ENCODE peak calls at places on chromosomes 1 and 21, in six cellular contexts. T is brain microvascular endothelial cell, R is esophagus squamous epithelium, W is endodermal cell, B is psoas muscle, I is fibroblast of lung. X is an unnamed sample. For H3K27me3, the result is how much of the 10 kb centered on the place peaks cover.

GRCh38 chr1:41657101-41657500 is 172.6 kb upstream of the EDN2 start:
- DNase-seq in T (no peak), R (no peak), W (peak), B (no peak), I (no peak), X (no peak)

GRCh38 chr1:90384152-90384650 is 332.9 kb downstream of the BARHL2 start:
- DNase-seq in T (no peak), R (no peak), W (peak), B (no peak), I (no peak), X (no peak)

GRCh38 chr1:227793079-227793947 is 22.2 kb upstream of the PRSS38 start:
- DNase-seq in T (no peak), R (no peak), W (no peak), B (no peak), I (no peak), X (no peak)

GRCh38 chr1:220462756-220463155 is 65.2 kb upstream of the MARK1 start:
- DNase-seq in T (no peak), R (no peak), W (peak), B (no peak), I (no peak), X (no peak)

GRCh38 chr21:45210461-45210983 is 77.2 kb downstream of the POFUT2 start:
- DNase-seq in T (no peak), R (no peak), W (no peak), B (no peak), I (no peak), X (no peak)

GRCh38 chr1:219666242-219666641 is 53.3 kb upstream of the ZC3H11B start:
- DNase-seq in T (peak), R (no peak), W (no peak), B (no peak), I (peak), X (no peak)

GRCh38 chr1:196464545-196464944 is 143.7 kb downstream of the KCNT2 start:
- DNase-seq in T (peak), R (no peak), W (no peak), B (no peak), I (peak), X (no peak)

GRCh38 chr1:11790880-11791715 is 14.7 kb downstream of the MTHFR start:
- DNase-seq in T (peak), R (peak), W (no peak), B (peak), I (peak), X (no peak)

GRCh38 chr21:30164796-30165195 is 1.8 kb downstream of the CLDN17 start:
- DNase-seq in T (no peak), R (no peak), W (no peak), B (no peak), I (no peak), X (no peak)

GRCh38 chr1:42319128-42319851 is 15.7 kb downstream of the FOXJ3 start:
- DNase-seq in T (peak), R (no peak), W (no peak), B (no peak), I (peak), X (no peak)

GRCh38 chr1:20428841-20429240 is 57.2 kb downstream of the CAMK2N1 start:
- DNase-seq in T (no peak), R (no peak), W (peak), B (no peak), I (no peak), X (no peak)

GRCh38 chr1:205578780-205579571 is 52.8 kb downstream of the ELK4 start:
- DNase-seq in T (no peak), R (no peak), W (peak), B (no peak), I (no peak), X (no peak)

GRCh38 chr1:180800945-180801344 is 111.8 kb upstream of the KIAA1614 start:
- DNase-seq in T (no peak), R (no peak), W (no peak), B (no peak), I (no peak), X (no peak)

GRCh38 chr1:171784779-171785178 is 3.3 kb downstream of the METTL13 start:
- DNase-seq in T (no peak), R (no peak), W (no peak), B (no peak), I (no peak), X (no peak)

GRCh38 chr1:21322681-21323016 is 32.4 kb upstream of the ECE1 start:
- DNase-seq in T (no peak), R (no peak), W (peak), B (no peak), I (peak), X (no peak)

GRCh38 chr1:26161408-26162219 is 2.7 kb downstream of the FAM110D start:
- DNase-seq in T (no peak), R (no peak), W (peak), B (peak), I (peak), X (no peak)

GRCh38 chr1:67446893-67447292 is 16.7 kb upstream of the SERBP1 start:
- DNase-seq in T (no peak), R (no peak), W (no peak), B (no peak), I (no peak), X (no peak)

GRCh38 chr1:217432339-217432738 is 198.6 kb downstream of the GPATCH2 start:
- DNase-seq in T (no peak), R (no peak), W (no peak), B (no peak), I (no peak), X (no peak)

GRCh38 chr1:199786695-199787094 is 240.8 kb upstream of the NR5A2 start:
- DNase-seq in T (no peak), R (no peak), W (no peak), B (no peak), I (no peak), X (no peak)

GRCh38 chr1:171645553-171646336 is 6.7 kb downstream of the MYOC start:
- DNase-seq in T (no peak), R (no peak), W (no peak), B (peak), I (peak), X (no peak)

GRCh38 chr1:42777860-42778259 is 6.9 kb upstream of the TMEM269 start:
- DNase-seq in T (peak), R (no peak), W (peak), B (no peak), I (no peak), X (no peak)

GRCh38 chr1:179770887-179771502 is 27.9 kb downstream of the FAM163A start:
- DNase-seq in T (peak), R (no peak), W (no peak), B (no peak), I (no peak), X (no peak)

GRCh38 chr1:245802941-245803665 is 648.3 kb downstream of the KIF26B start:
- DNase-seq in T (no peak), R (no peak), W (no peak), B (no peak), I (peak), X (no peak)

GRCh38 chr1:91684599-91685196 is 184.0 kb downstream of the CDC7 start:
- DNase-seq in T (no peak), R (no peak), W (no peak), B (no peak), I (peak), X (no peak)

GRCh38 chr1:228268891-228269285 is 61.0 kb downstream of the OBSCN start:
- DNase-seq in T (no peak), R (no peak), W (no peak), B (no peak), I (no peak), X (no peak)

GRCh38 chr1:38559180-38559874 is 300.2 kb downstream of the RRAGC start:
- DNase-seq in T (no peak), R (peak), W (peak), B (no peak), I (no peak), X (peak)

GRCh38 chr1:115317101-115318012 is 20.7 kb downstream of the NGF start:
- DNase-seq in T (no peak), R (no peak), W (no peak), B (no peak), I (peak), X (no peak)

GRCh38 chr1:54681396-54681795 is 34.3 kb upstream of the TTC4 start:
- DNase-seq in T (peak), R (no peak), W (no peak), B (no peak), I (peak), X (no peak)

GRCh38 chr1:109667452-109668122 is at the start of gene GSTM2:
- DNase-seq in T (peak), R (peak), W (peak), B (peak), I (peak), X (peak)

GRCh38 chr1:234499119-234500039 is 20.4 kb upstream of the TARBP1 start:
- DNase-seq in T (peak), R (peak), W (peak), B (peak), I (peak), X (peak)

GRCh38 chr1:163561570-163562295 is 240.0 kb downstream of the NUF2 start:
- DNase-seq in T (no peak), R (no peak), W (peak), B (no peak), I (peak), X (no peak)

GRCh38 chr1:234969630-234970370 is 158.8 kb downstream of the TOMM20 start:
- DNase-seq in T (peak), R (no peak), W (peak), B (peak), I (peak), X (no peak)

GRCh38 chr1:18923721-18924610 is 21.6 kb upstream of the ALDH4A1 start:
- DNase-seq in T (no peak), R (no peak), W (no peak), B (no peak), I (no peak), X (no peak)

GRCh38 chr1:234875953-234876814 is 252.5 kb downstream of the TOMM20 start:
- DNase-seq in T (peak), R (no peak), W (no peak), B (no peak), I (peak), X (no peak)

GRCh38 chr21:38330671-38331070 is 73.9 kb downstream of the KCNJ15 start:
- DNase-seq in T (no peak), R (no peak), W (no peak), B (no peak), I (no peak), X (no peak)

GRCh38 chr1:32060914-32061313 is 11.8 kb upstream of the TMEM39B start:
- DNase-seq in T (no peak), R (no peak), W (peak), B (no peak), I (no peak), X (no peak)

GRCh38 chr21:38683222-38683621 is 122.5 kb upstream of the ETS2 start:
- DNase-seq in T (no peak), R (no peak), W (no peak), B (no peak), I (no peak), X (no peak)

DNA sequence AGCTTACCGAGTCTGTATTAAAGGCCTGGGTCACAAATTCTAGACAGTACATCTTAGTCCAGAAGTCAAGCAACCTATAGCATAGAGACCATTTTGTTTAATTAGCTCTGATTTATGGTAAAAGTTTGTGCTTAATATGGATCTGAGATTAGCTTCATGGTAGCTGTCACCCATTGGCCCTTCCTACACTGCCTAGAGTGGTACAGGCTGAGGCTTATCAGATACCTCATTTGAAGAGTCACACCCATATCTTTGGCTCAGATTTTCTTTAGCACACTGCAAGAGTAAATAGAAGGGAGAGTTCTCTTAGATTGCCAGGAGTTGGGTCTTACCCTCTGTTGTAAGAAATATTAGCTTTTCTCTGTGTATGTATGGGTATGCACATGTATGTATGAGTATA is 3.6 kb downstream of the AK4 start:
- DNase-seq in T (no peak), R (no peak), W (no peak), B (no peak), I (no peak), X (no peak)
- H3K4me3 ChIP-seq in T (no peak), R (no peak), W (peak), B (no peak), I (no peak), X (no peak)

GRCh38 chr1:201880928-201881571 is 7.6 kb upstream of the SHISA4 start:
- DNase-seq in T (no peak), R (no peak), W (no peak), B (no peak), I (no peak), X (no peak)

GRCh38 chr1:201883786-201884185 is 4.9 kb upstream of the SHISA4 start:
- DNase-seq in T (no peak), R (no peak), W (no peak), B (peak), I (peak), X (no peak)

GRCh38 chr1:201883266-201883665 is 5.4 kb upstream of the SHISA4 start:
- DNase-seq in T (no peak), R (no peak), W (no peak), B (no peak), I (no peak), X (no peak)

GRCh38 chr1:201881617-201882016 is 7.1 kb upstream of the SHISA4 start:
- DNase-seq in T (no peak), R (no peak), W (no peak), B (no peak), I (no peak), X (no peak)

DNA sequence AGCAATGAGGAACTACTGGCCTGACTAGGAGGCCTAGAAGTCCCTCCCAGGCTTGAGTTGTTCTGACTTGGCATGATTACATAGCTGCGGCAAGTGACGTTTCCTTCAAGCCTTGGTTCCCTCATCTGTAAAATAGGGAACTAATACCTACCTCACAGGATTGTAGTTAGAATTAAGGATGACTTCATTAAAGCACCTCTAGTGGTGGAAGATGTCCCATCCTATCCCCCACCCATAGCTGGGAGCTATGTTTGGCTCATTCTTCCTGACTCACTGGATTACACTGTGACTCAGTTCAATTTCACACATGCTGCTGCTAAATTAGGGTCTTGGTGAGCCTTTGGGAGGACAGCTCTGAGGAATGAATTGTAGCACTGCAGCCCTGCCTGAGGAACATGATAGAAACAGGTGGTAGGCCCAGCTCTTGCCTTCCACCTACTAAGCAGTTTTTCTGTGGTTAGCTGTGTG is 6.0 kb upstream of the SHISA4 start:
- DNase-seq in T (peak), R (no peak), W (no peak), B (peak), I (peak), X (peak)
- TF ChIP-seq CTCF in T (peak), R (no peak), W (peak), B (peak), I (no peak), X (no peak)

DNA sequence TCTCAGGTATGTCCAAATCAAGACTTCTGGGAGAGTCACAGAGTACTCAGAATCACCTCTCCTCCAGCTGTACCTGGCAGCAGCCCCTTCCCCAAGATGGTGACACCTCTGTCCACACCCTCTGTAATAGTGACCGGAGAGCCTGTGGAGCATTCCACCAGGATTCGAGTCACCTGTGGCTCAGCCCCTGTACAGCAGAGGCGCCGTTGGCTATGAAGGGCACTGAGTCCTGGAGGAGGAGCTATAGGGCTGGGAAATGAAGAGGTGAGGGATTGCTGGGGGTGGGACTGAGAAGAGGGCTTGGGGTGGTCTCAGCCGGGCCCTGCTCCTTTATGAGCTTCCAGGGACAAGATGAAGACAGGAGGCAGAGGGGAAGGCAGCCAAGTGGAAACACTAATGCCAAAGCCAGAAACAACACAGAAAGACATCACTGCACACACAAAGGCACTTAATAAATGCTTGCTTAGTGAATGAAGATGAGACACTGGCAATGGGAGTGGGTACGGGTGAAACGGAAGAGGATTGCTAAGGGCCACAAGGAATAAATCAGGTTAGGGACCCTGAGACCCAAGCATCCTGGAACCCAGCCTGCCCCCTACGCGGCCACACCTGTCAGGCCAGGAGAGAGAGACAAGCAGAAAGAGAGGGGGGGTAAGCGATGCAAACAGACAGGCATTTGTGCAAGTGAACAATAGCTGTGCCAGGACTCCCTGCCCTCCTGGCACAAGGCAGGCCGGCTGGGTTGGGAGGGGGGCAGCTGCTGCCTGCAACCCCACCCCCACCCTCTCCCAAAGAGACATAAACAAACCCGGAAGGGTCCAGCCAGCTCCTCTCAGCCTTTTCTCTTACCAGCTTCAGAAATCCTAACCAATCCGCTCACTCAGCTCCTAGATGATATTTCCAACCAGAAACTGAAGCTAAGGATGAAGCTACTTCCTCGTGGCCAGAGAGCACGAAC is 3.9 kb downstream of the ARHGEF2 start:
- DNase-seq in T (no peak), R (no peak), W (no peak), B (no peak), I (no peak), X (no peak)
- H3K27me3 ChIP-seq in T (under half), R (under half), W (under half), B (under half), I (under half), X (under half)

GRCh38 chr21:33916200-33916567 is 580 bp upstream of the ATP5PO start:
- DNase-seq in T (no peak), R (no peak), W (peak), B (no peak), I (no peak), X (no peak)
- H3K4me3 ChIP-seq in T (peak), R (peak), W (peak), B (peak), I (peak), X (peak)

DNA sequence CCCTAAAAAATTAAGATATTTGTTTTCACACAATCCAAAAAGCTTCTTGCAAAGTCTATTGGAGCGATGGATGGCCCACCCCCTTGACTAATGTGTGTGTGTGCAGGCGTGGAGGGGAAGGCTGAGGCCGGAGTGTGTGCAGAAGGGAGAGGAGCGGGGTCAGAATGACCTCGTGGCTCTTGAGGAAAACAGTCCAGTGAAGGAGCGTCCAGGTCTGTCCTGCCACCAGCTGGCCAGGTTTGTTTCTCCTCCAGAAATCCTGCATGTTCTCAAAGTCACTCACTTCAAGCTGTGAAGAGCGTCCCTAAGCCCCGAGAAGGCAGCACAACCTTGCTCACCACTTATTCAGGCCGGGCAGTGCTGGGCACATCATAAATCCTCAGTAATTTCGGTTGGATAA is 69.5 kb upstream of the SSX2IP start:
- DNase-seq in T (no peak), R (no peak), W (no peak), B (no peak), I (no peak), X (no peak)
- TF ChIP-seq CTCF in T (peak), R (no peak), W (no peak), B (no peak), I (no peak), X (no peak)

GRCh38 chr1:40362699-40363098 is 10.8 kb upstream of the SMAP2 start:
- DNase-seq in T (peak), R (no peak), W (no peak), B (no peak), I (peak), X (no peak)
- H3K27me3 ChIP-seq in T (under half), R (under half), W (under half), B (under half), I (under half), X (under half)

GRCh38 chr1:215022204-215022603 is 60.3 kb upstream of the KCNK2 start:
- DNase-seq in T (no peak), R (no peak), W (no peak), B (no peak), I (no peak), X (no peak)
- H3K4me3 ChIP-seq in T (no peak), R (no peak), W (no peak), B (no peak), I (no peak), X (no peak)

DNA sequence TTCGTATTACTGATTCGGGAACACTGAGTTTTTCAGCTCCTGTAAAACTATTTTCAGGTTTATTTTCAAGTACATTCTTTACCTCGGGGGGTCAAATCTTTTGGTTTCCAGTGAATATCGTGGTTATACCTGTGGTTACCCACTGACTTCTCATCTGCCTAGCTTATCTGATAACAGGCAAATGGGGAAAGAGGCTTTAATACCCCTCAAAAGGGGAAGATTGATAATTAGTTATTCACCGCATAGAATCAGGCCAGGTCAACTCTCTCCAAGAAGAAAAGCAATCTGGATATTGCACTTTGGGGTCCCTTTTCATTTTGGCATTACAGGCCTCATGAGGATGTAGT is 23.0 kb downstream of the RUNX1 start:
- DNase-seq in T (no peak), R (no peak), W (peak), B (no peak), I (peak), X (no peak)
- TF ChIP-seq CTCF in T (no peak), R (no peak), W (no peak), B (no peak), I (no peak), X (no peak)